ENCODE peak calls at places on chromosomes 2 and 18, in six cellular contexts. T is heart left ventricle, B is Peyer's patch, S is K562, V is suprapubic skin, M is tibial nerve. P is an unnamed sample.

GRCh38 chr2:241833938-241834852 is 24.5 kb downstream of the PDCD1 start:
- DNase-seq in T (peak; percentile 36), B (no peak), S (no peak), V (peak; percentile 44), M (peak; percentile 1), P (peak; percentile 8)

GRCh38 chr2:107558295-107558694 is 268.4 kb upstream of the RGPD4 start:
- DNase-seq in T (no peak), B (no peak), S (no peak), V (no peak), M (no peak), P (no peak)

GRCh38 chr18:56756971-56757370 is 105.8 kb downstream of the WDR7 start:
- DNase-seq in T (no peak), B (no peak), S (no peak), V (no peak), M (no peak), P (peak; percentile 44)

GRCh38 chr2:96163768-96164429 is 18.7 kb upstream of the DUSP2 start:
- DNase-seq in T (no peak), B (peak; percentile 93), S (no peak), V (no peak), M (no peak), P (no peak)

GRCh38 chr2:152088006-152088405 is 10.8 kb downstream of the CACNB4 start:
- DNase-seq in T (no peak), B (no peak), S (no peak), V (no peak), M (no peak), P (no peak)

GRCh38 chr2:239630618-239631286 is 229.9 kb upstream of the HDAC4 start:
- DNase-seq in T (no peak), B (no peak), S (no peak), V (no peak), M (peak; percentile 36), P (peak; percentile 93)

GRCh38 chr2:21772624-21773023 is 648.9 kb downstream of the TDRD15 start:
- DNase-seq in T (no peak), B (no peak), S (no peak), V (no peak), M (no peak), P (no peak)

GRCh38 chr2:212922701-212923100 is 228.7 kb downstream of the IKZF2 start:
- DNase-seq in T (no peak), B (no peak), S (no peak), V (no peak), M (no peak), P (no peak)

GRCh38 chr18:46767217-46767616 is 10.4 kb upstream of the ST8SIA5 start:
- DNase-seq in T (no peak), B (no peak), S (peak; percentile 48), V (no peak), M (no peak), P (no peak)
- TF ChIP-seq CTCF in T (no peak), B (no peak), S (no peak), V (no peak), M (no peak), P (no peak)

GRCh38 chr2:237705225-237705524 is 77.8 kb downstream of the LRRFIP1 start:
- DNase-seq in T (no peak), B (peak; percentile 46), S (no peak), V (no peak), M (no peak), P (no peak)
- H3K4me1 ChIP-seq in T (peaks cover 91% of the 10 kb centered on the region), B (peaks cover 32% of the 10 kb centered on the region), S (peaks cover 44% of the 10 kb centered on the region), V (peaks cover 84% of the 10 kb centered on the region), M (peaks cover 56% of the 10 kb centered on the region), P (peaks cover 29% of the 10 kb centered on the region)

GRCh38 chr2:161204846-161205245 is 44.6 kb downstream of the TANK start:
- DNase-seq in T (no peak), B (no peak), S (no peak), V (no peak), M (no peak), P (no peak)

GRCh38 chr2:161200327-161200726 is 40.1 kb downstream of the TANK start:
- DNase-seq in T (no peak), B (no peak), S (no peak), V (no peak), M (no peak), P (no peak)

DNA sequence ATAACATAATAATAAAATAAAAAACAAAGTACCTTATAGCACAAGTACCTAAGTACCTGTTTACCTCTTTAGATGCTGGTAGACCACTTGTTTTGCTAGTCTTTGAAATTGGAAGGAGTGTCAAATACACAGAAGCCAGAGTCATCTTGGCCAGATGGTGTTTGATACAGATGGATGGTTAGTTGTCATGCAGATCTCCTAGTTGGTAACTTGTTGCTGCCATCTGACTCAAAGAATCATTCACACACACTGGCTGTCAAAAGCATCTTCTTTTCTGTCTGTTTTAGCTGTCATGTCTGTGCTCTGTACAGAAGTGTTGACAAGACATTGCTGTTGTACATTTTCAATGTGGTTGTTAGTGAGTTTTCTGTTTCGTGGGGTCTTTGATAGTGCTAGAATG is 39.7 kb downstream of the TANK start:
- DNase-seq in T (no peak), B (no peak), S (no peak), V (no peak), M (no peak), P (no peak)
- TF ChIP-seq POLR2A in T (no peak), B (no peak), S (no peak), V (no peak), M (no peak), P (no peak)

GRCh38 chr2:85327757-85328617 is at the start of gene TGOLN2:
- DNase-seq in T (peak; percentile 97), B (peak; percentile 97), S (peak; percentile 97), V (peak; percentile 96), M (peak; percentile 89), P (peak; percentile 93)
- TF ChIP-seq CTCF in T (no peak), B (peak; percentile 21), S (no peak), V (no peak), M (peak; percentile 51), P (peak; percentile 19)

DNA sequence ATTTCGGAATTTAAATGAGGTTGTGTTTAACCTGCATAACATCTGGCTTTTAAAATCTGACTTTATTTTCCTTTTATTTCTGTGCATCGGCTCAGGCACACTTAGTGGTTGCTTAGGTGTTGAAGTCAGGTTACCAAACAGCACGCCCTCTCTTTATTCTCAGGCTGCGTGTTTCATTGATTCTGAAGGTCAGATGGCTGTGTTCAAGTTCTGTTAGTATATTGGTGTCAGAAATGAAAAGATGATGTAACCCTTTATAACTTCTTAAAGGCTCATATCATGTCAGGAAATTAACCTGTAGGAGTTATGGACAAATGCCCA is 246.5 kb downstream of the LDLRAD4 start:
- DNase-seq in T (no peak), B (no peak), S (no peak), V (no peak), M (no peak), P (no peak)
- H3K4me1 ChIP-seq in T (peaks cover 31% of the 10 kb centered on the region), B (no peaks in the 10 kb centered on the region), S (no peaks in the 10 kb centered on the region), V (peaks cover 7% of the 10 kb centered on the region), M (peaks cover 3% of the 10 kb centered on the region), P (no peaks in the 10 kb centered on the region)

DNA sequence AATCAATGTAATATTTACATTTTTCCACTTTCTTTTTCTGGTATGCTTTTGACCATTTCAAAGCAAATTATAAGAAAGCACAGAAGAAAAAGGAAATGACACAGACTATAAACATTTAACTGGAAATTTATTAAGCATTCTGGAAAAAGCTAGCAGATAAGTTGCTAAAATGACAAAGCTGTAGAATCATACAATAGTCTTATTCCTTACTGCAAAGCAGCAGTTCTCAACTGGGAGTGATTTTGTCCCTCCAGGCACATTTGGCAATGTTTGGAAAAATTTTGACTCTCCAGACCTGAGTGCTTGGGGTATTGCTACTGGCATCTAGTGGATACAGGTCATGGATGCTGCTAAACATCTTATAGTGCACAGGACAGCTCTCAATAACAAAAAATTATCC is 75.1 kb downstream of the MBD5 start:
- DNase-seq in T (no peak), B (no peak), S (no peak), V (no peak), M (no peak), P (no peak)
- TF ChIP-seq POLR2A in T (no peak), B (no peak), S (no peak), V (no peak), M (no peak), P (no peak)

DNA sequence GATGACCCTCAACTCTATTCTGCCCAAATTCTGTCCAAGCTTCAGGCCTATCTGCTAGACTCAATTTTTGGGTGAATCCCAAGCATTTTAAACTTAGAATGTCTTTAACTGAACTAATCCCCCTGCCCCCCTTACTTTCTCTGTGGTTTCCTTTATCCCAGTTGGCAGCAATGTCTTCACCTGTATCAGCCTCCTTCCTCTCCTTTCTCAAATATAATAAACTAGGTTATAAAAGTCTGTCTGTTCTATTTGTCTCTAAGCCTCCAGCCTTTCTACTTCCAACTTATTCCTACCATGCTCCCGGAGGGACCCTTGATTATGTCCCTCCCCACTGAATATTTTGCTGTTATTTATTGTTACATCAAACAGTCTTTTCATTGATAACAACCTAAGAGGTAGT is 375.5 kb upstream of the TRIB2 start:
- DNase-seq in T (no peak), B (no peak), S (no peak), V (no peak), M (no peak), P (no peak)
- TF ChIP-seq CTCF in T (no peak), B (no peak), S (no peak), V (no peak), M (no peak), P (no peak)

GRCh38 chr2:111138834-111139233 is 18.1 kb downstream of the BCL2L11 start:
- DNase-seq in T (no peak), B (no peak), S (no peak), V (no peak), M (no peak), P (no peak)
- H3K4me1 ChIP-seq in T (peaks cover 25% of the 10 kb centered on the region), B (no peaks in the 10 kb centered on the region), S (peaks cover 6% of the 10 kb centered on the region), V (peaks cover 23% of the 10 kb centered on the region), M (no peaks in the 10 kb centered on the region), P (peaks cover 7% of the 10 kb centered on the region)